ENCODE peak calls at places on chromosome 12, in four cellular contexts. Y is neural crest cell, T is fibroblast of the conjunctiva, B is fibroblast of pulmonary artery. S is an unnamed sample.

GRCh38 chr12:124499873-124500231 is 67.6 kb downstream of the NCOR2 start:
- DNase-seq in B (no peak), T (no peak), Y (no peak), S (no peak)

GRCh38 chr12:78674311-78675085 is 190.1 kb upstream of the SYT1 start:
- DNase-seq in B (peak), Y (no peak), T (no peak), S (no peak)

GRCh38 chr12:107079172-107080011 is 14.0 kb downstream of the CRY1 start:
- DNase-seq in B (peak), T (no peak), Y (no peak), S (peak)

GRCh38 chr12:22738945-22739344 is 114.0 kb downstream of the ETNK1 start:
- DNase-seq in Y (no peak), B (no peak), T (no peak), S (no peak)

GRCh38 chr12:32296541-32296940 is 102.8 kb upstream of the FGD4 start:
- DNase-seq in Y (no peak), B (no peak), T (no peak), S (no peak)

GRCh38 chr12:55746147-55746912 is 3.4 kb downstream of the GDF11 start:
- DNase-seq in B (no peak), T (no peak), Y (no peak), S (no peak)

GRCh38 chr12:102169922-102170698 is 27.5 kb downstream of the PMCH start:
- DNase-seq in T (no peak), B (peak), Y (no peak), S (peak)

GRCh38 chr12:25875661-25876060 is 82.8 kb upstream of the RASSF8 start:
- DNase-seq in T (peak), Y (no peak), B (peak), S (no peak)

GRCh38 chr12:2893007-2893406 is 2.3 kb downstream of the TULP3 start:
- DNase-seq in Y (no peak), T (peak), B (peak), S (no peak)

GRCh38 chr12:121131941-121132341 is 735 bp upstream of the P2RX7 start:
- DNase-seq in B (no peak), Y (no peak), T (no peak), S (no peak)

GRCh38 chr12:96510306-96510764 is 21.0 kb downstream of the CFAP54 start:
- DNase-seq in B (peak), T (no peak), Y (no peak), S (no peak)

GRCh38 chr12:132471011-132471857 is 18.7 kb upstream of the FBRSL1 start:
- DNase-seq in B (no peak), Y (no peak), T (no peak), S (peak)

GRCh38 chr12:63899396-63899795 is 54.9 kb downstream of the SRGAP1 start:
- DNase-seq in B (no peak), T (no peak), Y (no peak), S (no peak)

GRCh38 chr12:132406498-132407461 is 77.4 kb upstream of the GALNT9 start:
- DNase-seq in T (no peak), Y (no peak), B (no peak), S (no peak)

GRCh38 chr12:101743724-101744472 is 4.6 kb upstream of the SYCP3 start:
- DNase-seq in Y (no peak), B (no peak), T (no peak), S (peak)

GRCh38 chr12:24922109-24922508 is 26.8 kb downstream of the BCAT1 start:
- DNase-seq in T (no peak), B (no peak), Y (no peak), S (no peak)

GRCh38 chr12:1457901-1458300 is 136.5 kb downstream of the FBXL14 start:
- DNase-seq in B (peak), T (no peak), Y (no peak), S (no peak)

GRCh38 chr12:68065163-68065562 is 75.9 kb downstream of the IFNG-AS1 start:
- DNase-seq in T (no peak), Y (no peak), B (no peak), S (no peak)

GRCh38 chr12:58341791-58342190 is 400.4 kb downstream of the ATP23 start:
- DNase-seq in T (peak), B (peak), Y (no peak), S (no peak)

GRCh38 chr12:11695321-11695720 is 45.8 kb downstream of the ETV6 start:
- DNase-seq in T (no peak), Y (no peak), B (peak), S (no peak)

GRCh38 chr12:123903301-123904065 is 69.1 kb downstream of the CCDC92 start:
- DNase-seq in Y (no peak), B (no peak), T (no peak), S (no peak)

GRCh38 chr12:69908208-69908607 is 83.2 kb downstream of the MYRFL start:
- DNase-seq in T (no peak), Y (no peak), B (peak), S (no peak)

GRCh38 chr12:90028620-90029051 is 320.0 kb upstream of the ATP2B1 start:
- DNase-seq in B (peak), Y (no peak), T (no peak), S (no peak)

GRCh38 chr12:53160673-53161072 is 19.8 kb upstream of the ZNF740 start:
- DNase-seq in B (no peak), Y (no peak), T (no peak), S (no peak)

GRCh38 chr12:44053550-44054243 is 217.8 kb downstream of the TMEM117 start:
- DNase-seq in Y (no peak), B (peak), T (no peak), S (no peak)

GRCh38 chr12:68767191-68767590 is 21.2 kb downstream of the SLC35E3 start:
- DNase-seq in Y (no peak), B (no peak), T (no peak), S (no peak)

GRCh38 chr12:109596418-109597244 is 23.0 kb downstream of the MVK start:
- DNase-seq in T (no peak), Y (no peak), B (no peak), S (no peak)

GRCh38 chr12:86801439-86801838 is 545.2 kb upstream of the MGAT4C start:
- DNase-seq in T (no peak), Y (no peak), B (no peak), S (no peak)

GRCh38 chr12:9758119-9758518 is 2.6 kb downstream of the CD69 start:
- DNase-seq in Y (no peak), T (no peak), B (no peak), S (peak)

GRCh38 chr12:123105427-123105826 is 45.5 kb downstream of the PITPNM2 start:
- DNase-seq in T (no peak), Y (no peak), B (peak), S (no peak)

GRCh38 chr12:120596901-120597300 is 15.7 kb upstream of the POP5 start:
- DNase-seq in T (no peak), B (no peak), Y (no peak), S (no peak)

GRCh38 chr12:12379831-12380730 is 23.2 kb downstream of the BORCS5 start:
- DNase-seq in B (no peak), T (no peak), Y (no peak), S (no peak)

GRCh38 chr12:82099216-82099615 is 259.0 kb downstream of the CCDC59 start:
- DNase-seq in B (no peak), T (no peak), Y (no peak), S (no peak)

GRCh38 chr12:121883315-121883660 is 5.3 kb upstream of the PSMD9 start:
- DNase-seq in B (no peak), Y (no peak), T (no peak), S (no peak)

GRCh38 chr12:16606201-16606849 is 363 bp upstream of the LMO3 start:
- DNase-seq in Y (peak), T (no peak), B (peak), S (no peak)

GRCh38 chr12:81809829-81810595 is 50.9 kb upstream of the PPFIA2 start:
- DNase-seq in T (no peak), B (peak), Y (no peak), S (peak)

GRCh38 chr12:53868516-53868986 is 70.1 kb upstream of the HOXC13 start:
- DNase-seq in T (no peak), Y (no peak), B (no peak), S (no peak)

GRCh38 chr12:28130625-28131598 is 59.3 kb upstream of the CCDC91 start:
- DNase-seq in Y (no peak), T (peak), B (peak), S (peak)

GRCh38 chr12:17588968-17589367 is 501.0 kb downstream of the RERGL start:
- DNase-seq in Y (peak), T (peak), B (no peak), S (peak)

S was measured in Kasumi-1.